ENCODE peak calls at places on chromosomes 2 and 18, in five cellular contexts. V, O, Z, R and L are unnamed samples.

GRCh38 chr2:28644760-28645159 is 106.9 kb upstream of the PPP1CB start:
- DNase-seq in R (peak; percentile 65), Z (no peak), V (no peak), O (peak; percentile 65), L (no peak)

GRCh38 chr2:33521791-33522281 is 45.4 kb downstream of the RASGRP3 start:
- DNase-seq in R (peak; percentile 88), Z (no peak), V (no peak), O (no peak), L (no peak)

GRCh38 chr2:170377469-170378207 is 199.7 kb downstream of the MYO3B start:
- DNase-seq in Z (no peak), R (no peak), O (no peak), V (no peak), L (no peak)

GRCh38 chr2:84776011-84776410 is 104.9 kb downstream of the TRABD2A start:
- DNase-seq in R (peak; percentile 27), Z (no peak), O (no peak), V (no peak), L (no peak)

GRCh38 chr18:50666536-50666935 is 106.6 kb downstream of the MAPK4 start:
- DNase-seq in O (no peak), V (peak; percentile 20), R (no peak), Z (no peak), L (no peak)

GRCh38 chr2:127158614-127159290 is 51.8 kb upstream of the BIN1 start:
- DNase-seq in R (no peak), O (peak; percentile 25), Z (peak; percentile 37), V (no peak), L (no peak)

GRCh38 chr2:163348843-163349395 is 386.9 kb downstream of the FIGN start:
- DNase-seq in Z (no peak), O (no peak), R (peak; percentile 76), V (peak; percentile 45), L (no peak)

GRCh38 chr2:229330952-229331351 is 59.9 kb upstream of the PID1 start:
- DNase-seq in O (no peak), R (no peak), Z (no peak), V (no peak), L (no peak)

GRCh38 chr2:88216641-88217040 is 46.5 kb downstream of the THNSL2 start:
- DNase-seq in O (no peak), R (no peak), V (peak; percentile 57), Z (no peak), L (no peak)

GRCh38 chr2:35337922-35338321 is 1017.7 kb upstream of the CRIM1 start:
- DNase-seq in Z (no peak), R (no peak), V (no peak), O (no peak), L (no peak)

GRCh38 chr2:170930132-170931109 is 1.4 kb downstream of the GORASP2 start:
- DNase-seq in R (peak; percentile 30), Z (no peak), V (peak; percentile 69), O (no peak), L (peak; percentile 52)

GRCh38 chr2:218745160-218745558 is 34.5 kb downstream of the TTLL4 start:
- DNase-seq in R (no peak), Z (no peak), O (no peak), V (no peak), L (no peak)

GRCh38 chr2:86097913-86098312 is 7.8 kb downstream of the POLR1A start:
- DNase-seq in Z (no peak), O (no peak), R (no peak), V (no peak), L (no peak)

GRCh38 chr18:77401173-77401572 is 151.5 kb downstream of the GALR1 start:
- DNase-seq in R (no peak), V (no peak), O (no peak), Z (no peak), L (no peak)

GRCh38 chr18:75111673-75112485 is 97.1 kb downstream of the PTGR3 start:
- DNase-seq in V (no peak), Z (no peak), R (no peak), O (no peak), L (no peak)

GRCh38 chr2:111148925-111149324 is 28.2 kb downstream of the BCL2L11 start:
- DNase-seq in V (no peak), R (no peak), O (no peak), Z (no peak), L (no peak)

GRCh38 chr2:213227458-213227857 is 56.8 kb upstream of the SPAG16 start:
- DNase-seq in O (no peak), R (peak; percentile 27), Z (no peak), V (no peak), L (no peak)

GRCh38 chr2:46850742-46851141 is 64.9 kb downstream of the MCFD2 start:
- DNase-seq in Z (no peak), R (peak; percentile 99), O (peak; percentile 93), V (no peak), L (no peak)

GRCh38 chr18:76450912-76451421 is 44.1 kb downstream of the ZNF516 start:
- DNase-seq in Z (peak; percentile 83), R (peak; percentile 73), O (peak; percentile 79), V (peak; percentile 70), L (no peak)

GRCh38 chr2:9310390-9310789 is 103.8 kb downstream of the ASAP2 start:
- DNase-seq in R (peak; percentile 94), Z (no peak), V (no peak), O (peak; percentile 81), L (no peak)

GRCh38 chr18:48605408-48605845 is 66.6 kb downstream of the CTIF start:
- DNase-seq in V (peak; percentile 95), O (no peak), R (peak; percentile 43), Z (no peak), L (no peak)

GRCh38 chr2:178227187-178227586 is 32.9 kb downstream of the OSBPL6 start:
- DNase-seq in Z (no peak), O (no peak), V (no peak), R (peak; percentile 73), L (no peak)

GRCh38 chr2:205903549-205904129 is 182.3 kb downstream of the INO80D start:
- DNase-seq in R (no peak), V (peak; percentile 83), Z (no peak), O (no peak), L (no peak)
- TF ChIP-seq CTCF in R (peak; percentile 22), V (peak; percentile 85), Z (peak; percentile 11), O (peak; percentile 50), L (no peak)

DNA sequence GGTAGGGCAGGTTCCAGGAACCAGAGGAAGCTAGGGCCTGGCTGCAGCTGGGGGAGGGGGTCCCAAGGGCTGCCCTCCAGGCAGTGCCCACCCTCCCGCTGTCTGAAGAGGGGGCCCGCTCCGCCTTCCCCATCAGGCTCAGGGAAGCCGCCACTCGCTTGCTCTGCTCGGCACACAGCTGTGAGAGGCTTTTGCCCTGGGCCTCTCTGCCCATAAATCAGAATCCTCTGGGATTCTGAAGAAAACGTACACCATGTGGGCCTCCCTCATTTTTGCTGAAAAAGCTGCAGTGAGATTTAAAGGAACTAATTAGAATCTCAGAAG is 28.1 kb downstream of the SDC1 start:
- DNase-seq in O (no peak), V (no peak), Z (peak; percentile 80), R (no peak), L (no peak)
- H3K27ac ChIP-seq in O (no peak overlapping the region), V (peak overlapping the region; percentile 57), Z (peak overlapping the region; percentile 55), R (no peak overlapping the region), L (no peak overlapping the region)

GRCh38 chr2:22903616-22904015 is 481.4 kb upstream of the KLHL29 start:
- DNase-seq in R (no peak), O (no peak), V (no peak), Z (no peak), L (no peak)

GRCh38 chr2:22907330-22907729 is 477.6 kb upstream of the KLHL29 start:
- DNase-seq in Z (no peak), R (no peak), V (no peak), O (no peak), L (no peak)

GRCh38 chr2:22902662-22903165 is 482.3 kb upstream of the KLHL29 start:
- DNase-seq in O (no peak), V (no peak), Z (no peak), R (no peak), L (no peak)

GRCh38 chr2:22901471-22901870 is 483.5 kb upstream of the KLHL29 start:
- DNase-seq in O (no peak), Z (no peak), R (no peak), V (no peak), L (no peak)

DNA sequence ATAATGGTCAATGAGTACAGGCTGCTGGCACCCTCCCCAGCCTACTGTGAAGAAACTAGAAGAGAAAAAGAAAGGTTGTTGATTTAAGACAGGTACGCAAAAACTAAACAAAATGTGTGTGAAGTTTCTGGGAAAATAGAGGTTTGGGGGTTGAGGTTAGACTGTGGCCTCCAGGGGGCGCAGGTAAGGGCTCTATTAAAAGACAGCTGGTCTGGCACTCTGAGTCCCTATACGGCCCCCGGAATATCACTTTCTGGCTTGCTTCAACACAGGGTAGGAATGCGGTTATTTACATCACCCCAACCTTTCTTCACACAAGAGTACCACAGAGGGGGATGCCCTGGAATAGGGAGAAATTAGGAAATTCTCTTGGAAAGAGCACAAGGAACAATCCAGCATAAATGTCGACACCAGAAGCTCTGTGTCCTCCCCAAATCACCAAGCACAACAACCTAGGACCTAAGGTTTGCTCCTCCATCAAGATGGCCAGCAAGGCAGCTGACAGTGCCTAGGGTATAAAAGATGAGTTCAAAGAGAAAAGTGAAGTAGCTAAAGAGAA is 480.8 kb upstream of the KLHL29 start:
- DNase-seq in R (no peak), V (peak; percentile 89), Z (no peak), O (no peak), L (no peak)
- TF ChIP-seq CTCF in R (peak; percentile 8), V (peak; percentile 92), Z (peak; percentile 46), O (peak; percentile 17), L (no peak)

GRCh38 chr2:58879834-58880233 is 638.7 kb upstream of the FANCL start:
- DNase-seq in Z (no peak), O (no peak), V (no peak), R (no peak), L (no peak)

GRCh38 chr2:58870704-58871103 is 629.6 kb upstream of the FANCL start:
- DNase-seq in R (no peak), V (no peak), Z (no peak), O (no peak), L (no peak)

GRCh38 chr2:58871469-58872142 is 630.5 kb upstream of the FANCL start:
- DNase-seq in O (no peak), V (peak; percentile 53), Z (no peak), R (no peak), L (no peak)

GRCh38 chr2:58878778-58879177 is 637.7 kb upstream of the FANCL start:
- DNase-seq in Z (no peak), O (no peak), R (no peak), V (no peak), L (no peak)

DNA sequence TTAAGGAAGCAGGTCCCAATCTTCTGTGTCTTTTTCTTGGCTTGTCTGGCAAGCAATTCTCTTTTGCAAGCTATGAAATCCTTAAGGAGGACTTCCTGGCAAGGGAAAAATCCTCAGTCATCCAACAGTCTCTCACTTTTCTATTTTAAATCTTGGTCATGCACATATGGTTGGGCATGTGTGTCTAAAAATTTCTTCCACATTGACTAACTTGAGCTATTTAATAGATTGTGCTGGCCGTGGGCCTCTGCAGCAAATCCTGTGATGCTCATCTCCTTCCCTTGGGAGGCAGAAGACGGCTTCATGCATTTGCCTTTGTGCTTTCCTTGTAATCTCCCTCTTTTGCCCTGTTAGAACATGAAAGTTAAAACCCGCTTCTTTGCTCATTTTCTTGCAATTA is 634.3 kb upstream of the FANCL start:
- DNase-seq in Z (no peak), V (no peak), O (no peak), R (no peak), L (no peak)
- H3K27ac ChIP-seq in Z (no peak overlapping the region), V (no peak overlapping the region), O (no peak overlapping the region), R (no peak overlapping the region), L (no peak overlapping the region)

GRCh38 chr18:64330161-64330560 is 181.3 kb upstream of the LINC00305 start:
- DNase-seq in Z (no peak), O (no peak), R (no peak), V (peak; percentile 61), L (no peak)
- TF ChIP-seq CTCF in Z (no peak), O (no peak), R (no peak), V (peak; percentile 68), L (no peak)